ENCODE peak calls at places on chromosomes 4 and X, in ten cellular contexts. I is AG08396; E is EH; T is lower leg skin; U is iris pigment epithelial cell; L is nephron progenitor cell; C is NCI-H1092 treated with DMSO at 0.1 percent for 48 hours; K is CD8-positive, alpha-beta memory T cell; B is fibroblast of pulmonary artery; Y is immature natural killer cell. R is an unnamed sample.

GRCh38 chr4:53653484-53654053 is 62.3 kb upstream of the LNX1 start:
- DNase-seq in I (no peak), E (peak), T (no peak), U (no peak), L (no peak), C (peak), K (no peak), B (peak), Y (no peak), R (no peak)

GRCh38 chrX:49970699-49971098 is 48.3 kb downstream of the CLCN5 start:
- DNase-seq in I (no peak), E (no peak), T (no peak), U (no peak), L (no peak), C (no peak), K (no peak), B (no peak), Y (no peak), R (no peak)

GRCh38 chr4:186684889-186685309 is 38.8 kb downstream of the FAT1 start:
- DNase-seq in I (no peak), E (no peak), T (no peak), U (no peak), L (no peak), C (no peak), K (no peak), B (no peak), Y (no peak), R (peak)

GRCh38 chr4:156763511-156763910 is 208.1 kb downstream of the PDGFC start:
- DNase-seq in I (no peak), E (peak), T (no peak), U (peak), L (no peak), C (peak), K (no peak), B (no peak), Y (no peak), R (no peak)

GRCh38 chrX:139126493-139126892 is 404.0 kb upstream of the F9 start:
- DNase-seq in I (no peak), E (no peak), T (no peak), U (peak), L (peak), C (peak), K (no peak), B (no peak), Y (peak), R (peak)

GRCh38 chrX:129932792-129933321 is 26.9 kb downstream of the UTP14A start:
- DNase-seq in I (no peak), E (peak), T (no peak), U (peak), L (peak), C (no peak), K (no peak), B (no peak), Y (no peak), R (peak)

GRCh38 chrX:130636277-130636676 is 234.5 kb downstream of the RBMX2 start:
- DNase-seq in I (no peak), E (no peak), T (no peak), U (no peak), L (no peak), C (no peak), K (no peak), B (peak), Y (no peak), R (no peak)

GRCh38 chr4:10659251-10659650 is 25.3 kb downstream of the CLNK start:
- DNase-seq in I (no peak), E (no peak), T (no peak), U (no peak), L (no peak), C (no peak), K (no peak), B (no peak), Y (no peak), R (no peak)

GRCh38 chr4:32147446-32148064 is 1427.4 kb downstream of the PCDH7 start:
- DNase-seq in I (no peak), E (no peak), T (no peak), U (no peak), L (no peak), C (no peak), K (no peak), B (no peak), Y (no peak), R (no peak)

GRCh38 chrX:87636533-87636932 is 118.9 kb downstream of the KLHL4 start:
- DNase-seq in I (no peak), E (no peak), T (peak), U (no peak), L (no peak), C (no peak), K (no peak), B (no peak), Y (no peak), R (peak)

GRCh38 chrX:3518870-3519269 is 172.4 kb upstream of the MXRA5 start:
- DNase-seq in I (peak), E (peak), T (no peak), U (peak), L (no peak), C (no peak), K (no peak), B (peak), Y (no peak), R (peak)

GRCh38 chrX:139091086-139091485 is 379.6 kb upstream of the FGF13 start:
- DNase-seq in I (no peak), E (no peak), T (no peak), U (no peak), L (no peak), C (no peak), K (no peak), B (no peak), Y (no peak), R (no peak)

GRCh38 chr4:76504613-76505465 is 69.8 kb downstream of the SHROOM3 start:
- DNase-seq in I (peak), E (peak), T (no peak), U (peak), L (no peak), C (peak), K (no peak), B (peak), Y (peak), R (peak)

GRCh38 chr4:174120446-174121142 is 162.9 kb downstream of the FBXO8 start:
- DNase-seq in I (peak), E (peak), T (no peak), U (peak), L (peak), C (peak), K (no peak), B (peak), Y (no peak), R (peak)

GRCh38 chr4:169009281-169010124 is 552 bp downstream of the CBR4 start:
- DNase-seq in I (peak), E (peak), T (peak), U (peak), L (peak), C (peak), K (peak), B (peak), Y (peak), R (no peak)

GRCh38 chrX:67780694-67781109 is 236.9 kb downstream of the AR start:
- DNase-seq in I (peak), E (peak), T (peak), U (peak), L (no peak), C (peak), K (no peak), B (peak), Y (no peak), R (no peak)

GRCh38 chr4:94626942-94627341 is 130.8 kb upstream of the BMPR1B start:
- DNase-seq in I (no peak), E (no peak), T (no peak), U (no peak), L (no peak), C (no peak), K (no peak), B (no peak), Y (no peak), R (no peak)

GRCh38 chrX:38262715-38263620 is 42.3 kb upstream of the SRPX start:
- DNase-seq in I (no peak), E (peak), T (no peak), U (peak), L (no peak), C (no peak), K (no peak), B (peak), Y (no peak), R (no peak)

GRCh38 chrX:23931149-23931604 is 23.4 kb downstream of the CXorf58 start:
- DNase-seq in I (no peak), E (peak), T (no peak), U (no peak), L (no peak), C (no peak), K (no peak), B (no peak), Y (no peak), R (no peak)

GRCh38 chrX:147494365-147494764 is 417.4 kb upstream of the FMR1 start:
- DNase-seq in I (no peak), E (no peak), T (no peak), U (no peak), L (no peak), C (no peak), K (no peak), B (no peak), Y (no peak), R (no peak)